ENCODE peak calls at places on chromosome 17, in six cellular contexts. One of them, this sample, is unnamed.

GRCh38 chr17:73227379-73227778 is 34.3 kb downstream of the CPSF4L start:
- DNase-seq in activated CD4-positive, alpha-beta T cell treated with anti-CD3 and anti-CD28 coated beads for 48 hours: no peak
- DNase-seq in bronchial epithelial cell: no peak
- DNase-seq in HuH-7: no peak
- DNase-seq in NCI-H1436: no peak
- DNase-seq in stimulated activated CD8-positive, alpha-beta memory T cell treated with anti-CD3 and anti-CD28 coated beads, Interleukin-4, amount 100 ng/mL, for 1 hour: no peak
- DNase-seq in this sample: no peak

GRCh38 chr17:10061131-10061581 is 137.2 kb downstream of the GAS7 start:
- DNase-seq in NCI-H1436: no peak
- DNase-seq in HuH-7: no peak
- DNase-seq in activated CD4-positive, alpha-beta T cell treated with anti-CD3 and anti-CD28 coated beads for 48 hours: no peak
- DNase-seq in stimulated activated CD8-positive, alpha-beta memory T cell treated with anti-CD3 and anti-CD28 coated beads, Interleukin-4, amount 100 ng/mL, for 1 hour: no peak
- DNase-seq in bronchial epithelial cell: no peak
- DNase-seq in this sample: no peak

GRCh38 chr17:1865252-1866037 is 35.6 kb downstream of the RPA1 start:
- DNase-seq in bronchial epithelial cell: peak; percentile 34
- DNase-seq in HuH-7: peak; percentile 46
- DNase-seq in activated CD4-positive, alpha-beta T cell treated with anti-CD3 and anti-CD28 coated beads for 48 hours: peak; percentile 62
- DNase-seq in NCI-H1436: peak; percentile 38
- DNase-seq in stimulated activated CD8-positive, alpha-beta memory T cell treated with anti-CD3 and anti-CD28 coated beads, Interleukin-4, amount 100 ng/mL, for 1 hour: no peak
- DNase-seq in this sample: no peak

GRCh38 chr17:17306181-17306580 is 3.0 kb downstream of the NT5M start:
- DNase-seq in NCI-H1436: no peak
- DNase-seq in bronchial epithelial cell: no peak
- DNase-seq in stimulated activated CD8-positive, alpha-beta memory T cell treated with anti-CD3 and anti-CD28 coated beads, Interleukin-4, amount 100 ng/mL, for 1 hour: no peak
- DNase-seq in HuH-7: no peak
- DNase-seq in activated CD4-positive, alpha-beta T cell treated with anti-CD3 and anti-CD28 coated beads for 48 hours: no peak
- DNase-seq in this sample: no peak

GRCh38 chr17:75404223-75404738 is 1.2 kb downstream of the GRB2 start:
- DNase-seq in activated CD4-positive, alpha-beta T cell treated with anti-CD3 and anti-CD28 coated beads for 48 hours: peak; percentile 65
- DNase-seq in NCI-H1436: peak; percentile 63
- DNase-seq in stimulated activated CD8-positive, alpha-beta memory T cell treated with anti-CD3 and anti-CD28 coated beads, Interleukin-4, amount 100 ng/mL, for 1 hour: peak; percentile 25
- DNase-seq in HuH-7: peak; percentile 83
- DNase-seq in bronchial epithelial cell: peak; percentile 65
- DNase-seq in this sample: peak; percentile 70

GRCh38 chr17:34071891-34072420 is 183.1 kb upstream of the CCL2 start:
- DNase-seq in HuH-7: no peak
- DNase-seq in NCI-H1436: no peak
- DNase-seq in stimulated activated CD8-positive, alpha-beta memory T cell treated with anti-CD3 and anti-CD28 coated beads, Interleukin-4, amount 100 ng/mL, for 1 hour: no peak
- DNase-seq in activated CD4-positive, alpha-beta T cell treated with anti-CD3 and anti-CD28 coated beads for 48 hours: no peak
- DNase-seq in bronchial epithelial cell: no peak
- DNase-seq in this sample: no peak

GRCh38 chr17:29954405-29954804 is 13.0 kb downstream of the EFCAB5 start:
- DNase-seq in activated CD4-positive, alpha-beta T cell treated with anti-CD3 and anti-CD28 coated beads for 48 hours: no peak
- DNase-seq in stimulated activated CD8-positive, alpha-beta memory T cell treated with anti-CD3 and anti-CD28 coated beads, Interleukin-4, amount 100 ng/mL, for 1 hour: no peak
- DNase-seq in bronchial epithelial cell: no peak
- DNase-seq in NCI-H1436: no peak
- DNase-seq in HuH-7: no peak
- DNase-seq in this sample: no peak

GRCh38 chr17:3316836-3317235 is 18.7 kb upstream of the OR3A1 start:
- DNase-seq in bronchial epithelial cell: peak; percentile 58
- DNase-seq in NCI-H1436: no peak
- DNase-seq in HuH-7: no peak
- DNase-seq in stimulated activated CD8-positive, alpha-beta memory T cell treated with anti-CD3 and anti-CD28 coated beads, Interleukin-4, amount 100 ng/mL, for 1 hour: no peak
- DNase-seq in activated CD4-positive, alpha-beta T cell treated with anti-CD3 and anti-CD28 coated beads for 48 hours: no peak
- DNase-seq in this sample: no peak

GRCh38 chr17:43650471-43650870 is 11.3 kb downstream of the MEOX1 start:
- DNase-seq in NCI-H1436: no peak
- DNase-seq in activated CD4-positive, alpha-beta T cell treated with anti-CD3 and anti-CD28 coated beads for 48 hours: no peak
- DNase-seq in stimulated activated CD8-positive, alpha-beta memory T cell treated with anti-CD3 and anti-CD28 coated beads, Interleukin-4, amount 100 ng/mL, for 1 hour: no peak
- DNase-seq in bronchial epithelial cell: no peak
- DNase-seq in HuH-7: no peak
- DNase-seq in this sample: no peak

GRCh38 chr17:15341385-15341849 is at the start of gene TEKT3:
- DNase-seq in NCI-H1436: no peak
- DNase-seq in activated CD4-positive, alpha-beta T cell treated with anti-CD3 and anti-CD28 coated beads for 48 hours: peak; percentile 31
- DNase-seq in bronchial epithelial cell: peak; percentile 35
- DNase-seq in HuH-7: peak; percentile 60
- DNase-seq in stimulated activated CD8-positive, alpha-beta memory T cell treated with anti-CD3 and anti-CD28 coated beads, Interleukin-4, amount 100 ng/mL, for 1 hour: no peak
- DNase-seq in this sample: no peak

GRCh38 chr17:57574040-57574513 is 171.0 kb downstream of the CCDC182 start:
- DNase-seq in stimulated activated CD8-positive, alpha-beta memory T cell treated with anti-CD3 and anti-CD28 coated beads, Interleukin-4, amount 100 ng/mL, for 1 hour: no peak
- DNase-seq in HuH-7: no peak
- DNase-seq in NCI-H1436: no peak
- DNase-seq in bronchial epithelial cell: no peak
- DNase-seq in activated CD4-positive, alpha-beta T cell treated with anti-CD3 and anti-CD28 coated beads for 48 hours: no peak
- DNase-seq in this sample: no peak

GRCh38 chr17:64343833-64344637 is 46.6 kb downstream of the PECAM1 start:
- DNase-seq in HuH-7: peak; percentile 62
- DNase-seq in bronchial epithelial cell: peak; percentile 31
- DNase-seq in stimulated activated CD8-positive, alpha-beta memory T cell treated with anti-CD3 and anti-CD28 coated beads, Interleukin-4, amount 100 ng/mL, for 1 hour: no peak
- DNase-seq in NCI-H1436: peak; percentile 85
- DNase-seq in activated CD4-positive, alpha-beta T cell treated with anti-CD3 and anti-CD28 coated beads for 48 hours: peak; percentile 32
- DNase-seq in this sample: no peak

GRCh38 chr17:30476726-30477082 is 504 bp upstream of the GOSR1 start:
- DNase-seq in bronchial epithelial cell: no peak
- DNase-seq in activated CD4-positive, alpha-beta T cell treated with anti-CD3 and anti-CD28 coated beads for 48 hours: peak; percentile 26
- DNase-seq in HuH-7: peak; percentile 12
- DNase-seq in stimulated activated CD8-positive, alpha-beta memory T cell treated with anti-CD3 and anti-CD28 coated beads, Interleukin-4, amount 100 ng/mL, for 1 hour: no peak
- DNase-seq in NCI-H1436: no peak
- DNase-seq in this sample: no peak

GRCh38 chr17:82325286-82326180 is 8.0 kb downstream of the SECTM1 start:
- DNase-seq in activated CD4-positive, alpha-beta T cell treated with anti-CD3 and anti-CD28 coated beads for 48 hours: no peak
- DNase-seq in HuH-7: no peak
- DNase-seq in NCI-H1436: no peak
- DNase-seq in bronchial epithelial cell: no peak
- DNase-seq in stimulated activated CD8-positive, alpha-beta memory T cell treated with anti-CD3 and anti-CD28 coated beads, Interleukin-4, amount 100 ng/mL, for 1 hour: no peak
- DNase-seq in this sample: no peak

GRCh38 chr17:64155751-64156544 is 26.0 kb upstream of the ERN1 start:
- DNase-seq in HuH-7: peak; percentile 70
- DNase-seq in bronchial epithelial cell: no peak
- DNase-seq in NCI-H1436: no peak
- DNase-seq in stimulated activated CD8-positive, alpha-beta memory T cell treated with anti-CD3 and anti-CD28 coated beads, Interleukin-4, amount 100 ng/mL, for 1 hour: no peak
- DNase-seq in activated CD4-positive, alpha-beta T cell treated with anti-CD3 and anti-CD28 coated beads for 48 hours: no peak
- DNase-seq in this sample: no peak

GRCh38 chr17:74045608-74046007 is 157.9 kb upstream of the RPL38 start:
- DNase-seq in bronchial epithelial cell: no peak
- DNase-seq in stimulated activated CD8-positive, alpha-beta memory T cell treated with anti-CD3 and anti-CD28 coated beads, Interleukin-4, amount 100 ng/mL, for 1 hour: no peak
- DNase-seq in HuH-7: no peak
- DNase-seq in activated CD4-positive, alpha-beta T cell treated with anti-CD3 and anti-CD28 coated beads for 48 hours: no peak
- DNase-seq in NCI-H1436: no peak
- DNase-seq in this sample: no peak

GRCh38 chr17:64281962-64282752 is 19.1 kb upstream of the TEX2 start:
- DNase-seq in NCI-H1436: peak; percentile 71
- DNase-seq in stimulated activated CD8-positive, alpha-beta memory T cell treated with anti-CD3 and anti-CD28 coated beads, Interleukin-4, amount 100 ng/mL, for 1 hour: no peak
- DNase-seq in HuH-7: peak; percentile 41
- DNase-seq in bronchial epithelial cell: peak; percentile 67
- DNase-seq in activated CD4-positive, alpha-beta T cell treated with anti-CD3 and anti-CD28 coated beads for 48 hours: peak; percentile 69
- DNase-seq in this sample: peak; percentile 13

GRCh38 chr17:61128671-61129115 is 270.9 kb upstream of the TBX2 start:
- DNase-seq in HuH-7: no peak
- DNase-seq in stimulated activated CD8-positive, alpha-beta memory T cell treated with anti-CD3 and anti-CD28 coated beads, Interleukin-4, amount 100 ng/mL, for 1 hour: no peak
- DNase-seq in NCI-H1436: no peak
- DNase-seq in bronchial epithelial cell: no peak
- DNase-seq in activated CD4-positive, alpha-beta T cell treated with anti-CD3 and anti-CD28 coated beads for 48 hours: no peak
- DNase-seq in this sample: peak; percentile 44

GRCh38 chr17:49862781-49863331 is 15.0 kb upstream of the TAC4 start:
- DNase-seq in bronchial epithelial cell: no peak
- DNase-seq in activated CD4-positive, alpha-beta T cell treated with anti-CD3 and anti-CD28 coated beads for 48 hours: no peak
- DNase-seq in stimulated activated CD8-positive, alpha-beta memory T cell treated with anti-CD3 and anti-CD28 coated beads, Interleukin-4, amount 100 ng/mL, for 1 hour: no peak
- DNase-seq in HuH-7: no peak
- DNase-seq in NCI-H1436: no peak
- DNase-seq in this sample: no peak

GRCh38 chr17:61000911-61001310 is 323.3 kb downstream of the BCAS3 start:
- DNase-seq in NCI-H1436: no peak
- DNase-seq in stimulated activated CD8-positive, alpha-beta memory T cell treated with anti-CD3 and anti-CD28 coated beads, Interleukin-4, amount 100 ng/mL, for 1 hour: no peak
- DNase-seq in activated CD4-positive, alpha-beta T cell treated with anti-CD3 and anti-CD28 coated beads for 48 hours: no peak
- DNase-seq in bronchial epithelial cell: no peak
- DNase-seq in HuH-7: no peak
- DNase-seq in this sample: no peak

GRCh38 chr17:37848690-37849616 is 75.3 kb upstream of the TBC1D3K start:
- DNase-seq in HuH-7: no peak
- DNase-seq in bronchial epithelial cell: peak; percentile 95
- DNase-seq in stimulated activated CD8-positive, alpha-beta memory T cell treated with anti-CD3 and anti-CD28 coated beads, Interleukin-4, amount 100 ng/mL, for 1 hour: no peak
- DNase-seq in NCI-H1436: no peak
- DNase-seq in activated CD4-positive, alpha-beta T cell treated with anti-CD3 and anti-CD28 coated beads for 48 hours: peak; percentile 36
- DNase-seq in this sample: no peak

GRCh38 chr17:46193246-46193625 is at the start of gene KANSL1:
- DNase-seq in HuH-7: peak; percentile 90
- DNase-seq in stimulated activated CD8-positive, alpha-beta memory T cell treated with anti-CD3 and anti-CD28 coated beads, Interleukin-4, amount 100 ng/mL, for 1 hour: peak; percentile 76
- DNase-seq in activated CD4-positive, alpha-beta T cell treated with anti-CD3 and anti-CD28 coated beads for 48 hours: peak; percentile 93
- DNase-seq in bronchial epithelial cell: peak; percentile 57
- DNase-seq in NCI-H1436: peak; percentile 97
- DNase-seq in this sample: peak; percentile 68

GRCh38 chr17:58311429-58311894 is 17.1 kb downstream of the TSPOAP1 start:
- DNase-seq in stimulated activated CD8-positive, alpha-beta memory T cell treated with anti-CD3 and anti-CD28 coated beads, Interleukin-4, amount 100 ng/mL, for 1 hour: no peak
- DNase-seq in HuH-7: no peak
- DNase-seq in bronchial epithelial cell: no peak
- DNase-seq in activated CD4-positive, alpha-beta T cell treated with anti-CD3 and anti-CD28 coated beads for 48 hours: no peak
- DNase-seq in NCI-H1436: no peak
- DNase-seq in this sample: no peak

GRCh38 chr17:68832140-68832871 is 122.9 kb downstream of the ABCA8 start:
- DNase-seq in NCI-H1436: no peak
- DNase-seq in HuH-7: no peak
- DNase-seq in stimulated activated CD8-positive, alpha-beta memory T cell treated with anti-CD3 and anti-CD28 coated beads, Interleukin-4, amount 100 ng/mL, for 1 hour: no peak
- DNase-seq in bronchial epithelial cell: no peak
- DNase-seq in activated CD4-positive, alpha-beta T cell treated with anti-CD3 and anti-CD28 coated beads for 48 hours: no peak
- DNase-seq in this sample: no peak

GRCh38 chr17:34542700-34543336 is 36.6 kb upstream of the TMEM132E start:
- DNase-seq in activated CD4-positive, alpha-beta T cell treated with anti-CD3 and anti-CD28 coated beads for 48 hours: peak; percentile 62
- DNase-seq in NCI-H1436: no peak
- DNase-seq in stimulated activated CD8-positive, alpha-beta memory T cell treated with anti-CD3 and anti-CD28 coated beads, Interleukin-4, amount 100 ng/mL, for 1 hour: peak; percentile 16
- DNase-seq in HuH-7: no peak
- DNase-seq in bronchial epithelial cell: peak; percentile 8
- DNase-seq in this sample: no peak

GRCh38 chr17:65531508-65532431 is 29.7 kb downstream of the AXIN2 start:
- DNase-seq in HuH-7: peak; percentile 69
- DNase-seq in NCI-H1436: no peak
- DNase-seq in stimulated activated CD8-positive, alpha-beta memory T cell treated with anti-CD3 and anti-CD28 coated beads, Interleukin-4, amount 100 ng/mL, for 1 hour: no peak
- DNase-seq in bronchial epithelial cell: no peak
- DNase-seq in activated CD4-positive, alpha-beta T cell treated with anti-CD3 and anti-CD28 coated beads for 48 hours: no peak
- DNase-seq in this sample: no peak

GRCh38 chr17:72434991-72435618 is 314.3 kb downstream of the SOX9 start:
- DNase-seq in activated CD4-positive, alpha-beta T cell treated with anti-CD3 and anti-CD28 coated beads for 48 hours: no peak
- DNase-seq in bronchial epithelial cell: no peak
- DNase-seq in HuH-7: no peak
- DNase-seq in NCI-H1436: no peak
- DNase-seq in stimulated activated CD8-positive, alpha-beta memory T cell treated with anti-CD3 and anti-CD28 coated beads, Interleukin-4, amount 100 ng/mL, for 1 hour: no peak
- DNase-seq in this sample: no peak

GRCh38 chr17:12342609-12343248 is 322.1 kb downstream of the MAP2K4 start:
- DNase-seq in HuH-7: peak; percentile 14
- DNase-seq in NCI-H1436: no peak
- DNase-seq in bronchial epithelial cell: peak; percentile 32
- DNase-seq in activated CD4-positive, alpha-beta T cell treated with anti-CD3 and anti-CD28 coated beads for 48 hours: peak; percentile 33
- DNase-seq in stimulated activated CD8-positive, alpha-beta memory T cell treated with anti-CD3 and anti-CD28 coated beads, Interleukin-4, amount 100 ng/mL, for 1 hour: no peak
- DNase-seq in this sample: no peak

GRCh38 chr17:50952889-50953288 is 86.7 kb upstream of the TOB1 start:
- DNase-seq in stimulated activated CD8-positive, alpha-beta memory T cell treated with anti-CD3 and anti-CD28 coated beads, Interleukin-4, amount 100 ng/mL, for 1 hour: no peak
- DNase-seq in bronchial epithelial cell: no peak
- DNase-seq in NCI-H1436: no peak
- DNase-seq in activated CD4-positive, alpha-beta T cell treated with anti-CD3 and anti-CD28 coated beads for 48 hours: no peak
- DNase-seq in HuH-7: no peak
- DNase-seq in this sample: no peak

GRCh38 chr17:9090641-9091096 is 69.4 kb downstream of the NTN1 start:
- DNase-seq in activated CD4-positive, alpha-beta T cell treated with anti-CD3 and anti-CD28 coated beads for 48 hours: no peak
- DNase-seq in NCI-H1436: no peak
- DNase-seq in HuH-7: no peak
- DNase-seq in bronchial epithelial cell: no peak
- DNase-seq in stimulated activated CD8-positive, alpha-beta memory T cell treated with anti-CD3 and anti-CD28 coated beads, Interleukin-4, amount 100 ng/mL, for 1 hour: no peak
- DNase-seq in this sample: no peak

GRCh38 chr17:59671386-59671785 is 35.8 kb downstream of the PTRH2 start:
- DNase-seq in HuH-7: no peak
- DNase-seq in stimulated activated CD8-positive, alpha-beta memory T cell treated with anti-CD3 and anti-CD28 coated beads, Interleukin-4, amount 100 ng/mL, for 1 hour: no peak
- DNase-seq in bronchial epithelial cell: no peak
- DNase-seq in activated CD4-positive, alpha-beta T cell treated with anti-CD3 and anti-CD28 coated beads for 48 hours: no peak
- DNase-seq in NCI-H1436: no peak
- DNase-seq in this sample: no peak

GRCh38 chr17:21280081-21280518 is 4.4 kb upstream of the MAP2K3 start:
- DNase-seq in stimulated activated CD8-positive, alpha-beta memory T cell treated with anti-CD3 and anti-CD28 coated beads, Interleukin-4, amount 100 ng/mL, for 1 hour: peak; percentile 83
- DNase-seq in NCI-H1436: peak; percentile 85
- DNase-seq in bronchial epithelial cell: peak; percentile 48
- DNase-seq in HuH-7: peak; percentile 86
- DNase-seq in activated CD4-positive, alpha-beta T cell treated with anti-CD3 and anti-CD28 coated beads for 48 hours: peak; percentile 94
- DNase-seq in this sample: peak; percentile 10

GRCh38 chr17:40307691-40308289 is 1.2 kb upstream of the RARA start:
- DNase-seq in bronchial epithelial cell: no peak
- DNase-seq in activated CD4-positive, alpha-beta T cell treated with anti-CD3 and anti-CD28 coated beads for 48 hours: no peak
- DNase-seq in NCI-H1436: no peak
- DNase-seq in stimulated activated CD8-positive, alpha-beta memory T cell treated with anti-CD3 and anti-CD28 coated beads, Interleukin-4, amount 100 ng/mL, for 1 hour: no peak
- DNase-seq in HuH-7: no peak
- DNase-seq in this sample: no peak

GRCh38 chr17:8226536-8227237 is 16.3 kb upstream of the AURKB start:
- DNase-seq in activated CD4-positive, alpha-beta T cell treated with anti-CD3 and anti-CD28 coated beads for 48 hours: peak; percentile 79
- DNase-seq in bronchial epithelial cell: peak; percentile 83
- DNase-seq in NCI-H1436: no peak
- DNase-seq in stimulated activated CD8-positive, alpha-beta memory T cell treated with anti-CD3 and anti-CD28 coated beads, Interleukin-4, amount 100 ng/mL, for 1 hour: no peak
- DNase-seq in HuH-7: no peak
- DNase-seq in this sample: peak; percentile 49

GRCh38 chr17:2693561-2694380 is 17.8 kb downstream of the CLUH start:
- DNase-seq in stimulated activated CD8-positive, alpha-beta memory T cell treated with anti-CD3 and anti-CD28 coated beads, Interleukin-4, amount 100 ng/mL, for 1 hour: no peak
- DNase-seq in bronchial epithelial cell: no peak
- DNase-seq in NCI-H1436: no peak
- DNase-seq in HuH-7: no peak
- DNase-seq in activated CD4-positive, alpha-beta T cell treated with anti-CD3 and anti-CD28 coated beads for 48 hours: no peak
- DNase-seq in this sample: no peak

GRCh38 chr17:72270530-72270929 is 149.7 kb downstream of the SOX9 start:
- DNase-seq in HuH-7: no peak
- DNase-seq in bronchial epithelial cell: no peak
- DNase-seq in activated CD4-positive, alpha-beta T cell treated with anti-CD3 and anti-CD28 coated beads for 48 hours: no peak
- DNase-seq in stimulated activated CD8-positive, alpha-beta memory T cell treated with anti-CD3 and anti-CD28 coated beads, Interleukin-4, amount 100 ng/mL, for 1 hour: no peak
- DNase-seq in NCI-H1436: peak; percentile 63
- DNase-seq in this sample: no peak

GRCh38 chr17:8855477-8856204 is 11.8 kb downstream of the PIK3R6 start:
- DNase-seq in activated CD4-positive, alpha-beta T cell treated with anti-CD3 and anti-CD28 coated beads for 48 hours: no peak
- DNase-seq in NCI-H1436: no peak
- DNase-seq in bronchial epithelial cell: no peak
- DNase-seq in stimulated activated CD8-positive, alpha-beta memory T cell treated with anti-CD3 and anti-CD28 coated beads, Interleukin-4, amount 100 ng/mL, for 1 hour: no peak
- DNase-seq in HuH-7: no peak
- DNase-seq in this sample: no peak

GRCh38 chr17:81541123-81541522 is 11.0 kb downstream of the FAAP100 start:
- DNase-seq in bronchial epithelial cell: no peak
- DNase-seq in stimulated activated CD8-positive, alpha-beta memory T cell treated with anti-CD3 and anti-CD28 coated beads, Interleukin-4, amount 100 ng/mL, for 1 hour: no peak
- DNase-seq in NCI-H1436: no peak
- DNase-seq in HuH-7: no peak
- DNase-seq in activated CD4-positive, alpha-beta T cell treated with anti-CD3 and anti-CD28 coated beads for 48 hours: no peak
- DNase-seq in this sample: no peak

GRCh38 chr17:3026856-3027751 is 36.3 kb downstream of the OR1D5 start:
- DNase-seq in HuH-7: no peak
- DNase-seq in bronchial epithelial cell: no peak
- DNase-seq in NCI-H1436: no peak
- DNase-seq in stimulated activated CD8-positive, alpha-beta memory T cell treated with anti-CD3 and anti-CD28 coated beads, Interleukin-4, amount 100 ng/mL, for 1 hour: no peak
- DNase-seq in activated CD4-positive, alpha-beta T cell treated with anti-CD3 and anti-CD28 coated beads for 48 hours: no peak
- DNase-seq in this sample: no peak

This sample was measured in GF-D8.